ENCODE peak calls at places on chromosomes 16 and 17, in eight cellular contexts. W is stimulated activated naive CD8-positive, alpha-beta T cell treated with anti-CD3 and anti-CD28 coated beads, Interleukin-15, Interleukin-2, amounts not matched to agents 100 U/mL and 50 U/mL, for 24 hours; G is central memory CD4-positive, alpha-beta T cell; N is ascending aorta; Y is NCI-H1417; U is lower lobe of right lung; J is astrocyte of the cerebellum; K is upper lobe of right lung. I is an unnamed sample.

GRCh38 chr17:47844814-47845453 is 3.9 kb upstream of the SCRN2 start:
- DNase-seq in U (no peak), N (no peak), Y (no peak), W (no peak), K (no peak), J (no peak), G (no peak), I (no peak)

GRCh38 chr17:8825802-8826201 is 26.6 kb upstream of the MFSD6L start:
- DNase-seq in G (no peak), K (no peak), Y (no peak), U (no peak), W (no peak), N (peak; percentile 4), J (no peak), I (no peak)

GRCh38 chr17:39270923-39271322 is 45.2 kb upstream of the STAC2 start:
- DNase-seq in U (no peak), Y (no peak), G (no peak), J (peak; percentile 11), N (no peak), K (no peak), W (no peak), I (peak; percentile 62)

GRCh38 chr17:76132574-76133338 is 8.3 kb downstream of the FOXJ1 start:
- DNase-seq in Y (peak; percentile 20), G (no peak), U (peak; percentile 82), W (no peak), K (peak; percentile 88), J (no peak), N (no peak), I (no peak)

GRCh38 chr17:16935786-16936185 is 36.1 kb downstream of the TNFRSF13B start:
- DNase-seq in W (no peak), U (no peak), K (no peak), G (no peak), N (peak; percentile 43), J (no peak), Y (no peak), I (no peak)

GRCh38 chr17:43671075-43671692 is 9.5 kb upstream of the MEOX1 start:
- DNase-seq in G (no peak), Y (no peak), N (no peak), J (no peak), K (no peak), U (no peak), W (no peak), I (peak; percentile 67)

GRCh38 chr17:41440531-41441033 is at the start of gene KRT38:
- DNase-seq in K (no peak), Y (no peak), J (no peak), N (no peak), G (no peak), W (no peak), U (no peak), I (no peak)

GRCh38 chr16:75733305-75734141 is 7.2 kb upstream of the CPHXL start:
- DNase-seq in W (no peak), U (no peak), N (peak; percentile 69), Y (peak; percentile 9), K (no peak), J (peak; percentile 99), G (no peak), I (peak; percentile 30)

GRCh38 chr16:30054959-30055553 is 10.5 kb upstream of the ALDOA start:
- DNase-seq in G (peak; percentile 35), J (no peak), K (peak; percentile 73), Y (no peak), U (peak; percentile 56), W (peak; percentile 76), N (no peak), I (no peak)

GRCh38 chr16:64450170-64450569 is 671.7 kb downstream of the CDH11 start:
- DNase-seq in W (no peak), J (no peak), N (no peak), U (no peak), K (no peak), G (no peak), Y (no peak), I (peak; percentile 31)

GRCh38 chr17:68847711-68848110 is 107.5 kb downstream of the ABCA8 start:
- DNase-seq in J (no peak), N (no peak), U (no peak), K (no peak), W (no peak), G (no peak), Y (peak; percentile 14), I (no peak)

GRCh38 chr16:12618515-12618914 is 185.2 kb downstream of the CPPED1 start:
- DNase-seq in G (no peak), Y (no peak), U (no peak), K (no peak), J (no peak), W (no peak), N (no peak), I (no peak)

GRCh38 chr17:49717371-49717841 is 9.6 kb upstream of the SLC35B1 start:
- DNase-seq in W (peak; percentile 46), N (no peak), K (no peak), Y (no peak), G (no peak), J (no peak), U (no peak), I (no peak)

GRCh38 chr17:42362245-42362961 is 25.8 kb downstream of the STAT3 start:
- DNase-seq in Y (peak; percentile 16), G (no peak), U (peak; percentile 55), J (no peak), N (peak; percentile 61), W (no peak), K (peak; percentile 66), I (no peak)

GRCh38 chr16:3959148-3959547 is 78.6 kb upstream of the CREBBP start:
- DNase-seq in W (no peak), K (no peak), G (no peak), J (no peak), N (no peak), Y (no peak), U (peak; percentile 64), I (no peak)

GRCh38 chr16:12323007-12323699 is 346.6 kb downstream of the SNX29 start:
- DNase-seq in Y (no peak), U (no peak), K (no peak), J (no peak), W (peak; percentile 51), N (no peak), G (peak; percentile 34), I (no peak)

GRCh38 chr17:2965621-2966275 is 97.7 kb downstream of the OR1D5 start:
- DNase-seq in N (no peak), W (no peak), J (no peak), K (peak; percentile 70), G (no peak), U (peak; percentile 59), Y (no peak), I (no peak)

GRCh38 chr16:51243836-51244483 is 92.9 kb upstream of the SALL1 start:
- DNase-seq in Y (no peak), U (no peak), N (no peak), J (no peak), G (no peak), K (no peak), W (no peak), I (no peak)

GRCh38 chr17:66676421-66676820 is 158.5 kb upstream of the CACNG5 start:
- DNase-seq in N (no peak), J (no peak), W (no peak), K (peak; percentile 88), U (peak; percentile 84), G (no peak), Y (no peak), I (no peak)

GRCh38 chr17:60941028-60941427 is 263.4 kb downstream of the BCAS3 start:
- DNase-seq in G (no peak), J (peak; percentile 88), U (no peak), N (peak; percentile 90), Y (no peak), W (no peak), K (no peak), I (peak; percentile 94)

GRCh38 chr16:89172901-89173628 is 1.5 kb downstream of the CDH15 start:
- DNase-seq in Y (no peak), J (no peak), K (no peak), G (no peak), W (no peak), U (no peak), N (no peak), I (peak; percentile 25)

GRCh38 chr16:49282690-49283375 is 1.2 kb upstream of the CBLN1 start:
- DNase-seq in U (no peak), Y (peak; percentile 71), K (no peak), N (no peak), J (no peak), W (no peak), G (no peak), I (no peak)

GRCh38 chr16:86363057-86363490 is 147.3 kb upstream of the FOXF1 start:
- DNase-seq in Y (no peak), K (no peak), G (no peak), J (peak; percentile 95), N (no peak), U (no peak), W (no peak), I (peak; percentile 92)

GRCh38 chr16:87133112-87133850 is 183.9 kb downstream of the C16orf95 start:
- DNase-seq in K (peak; percentile 38), N (peak; percentile 52), U (no peak), Y (no peak), W (no peak), J (no peak), G (no peak), I (no peak)

GRCh38 chr16:1823821-1824220 is 2.8 kb downstream of the HAGH start:
- DNase-seq in W (peak; percentile 28), J (no peak), N (no peak), K (no peak), G (no peak), U (no peak), Y (no peak), I (peak; percentile 34)

GRCh38 chr16:77946834-77947233 is 75.5 kb upstream of the CLEC3A start:
- DNase-seq in K (no peak), G (no peak), N (no peak), Y (no peak), J (no peak), W (no peak), U (no peak), I (no peak)

GRCh38 chr17:46163929-46164594 is 29.2 kb downstream of the KANSL1 start:
- DNase-seq in K (no peak), W (no peak), U (no peak), Y (no peak), N (no peak), G (no peak), J (no peak), I (no peak)

GRCh38 chr16:82960923-82961322 is 334.2 kb downstream of the CDH13 start:
- DNase-seq in Y (no peak), K (no peak), W (no peak), J (no peak), N (no peak), G (no peak), U (no peak), I (no peak)

GRCh38 chr17:50129946-50130777 is at the start of gene SAMD14:
- DNase-seq in J (no peak), N (no peak), K (peak; percentile 69), W (peak; percentile 43), G (peak; percentile 56), Y (no peak), U (no peak), I (no peak)

GRCh38 chr16:74035816-74036215 is 260.8 kb upstream of the PSMD7 start:
- DNase-seq in J (no peak), Y (no peak), K (no peak), U (no peak), N (no peak), W (no peak), G (no peak), I (no peak)

GRCh38 chr17:50903604-50904521 is 37.7 kb upstream of the TOB1 start:
- DNase-seq in W (peak; percentile 58), U (no peak), K (no peak), J (no peak), Y (no peak), N (no peak), G (peak; percentile 72), I (peak; percentile 37)

GRCh38 chr17:12665263-12666210 is at the start of gene MYOCD:
- DNase-seq in J (no peak), U (peak; percentile 45), W (peak; percentile 3), N (peak; percentile 88), Y (no peak), K (peak; percentile 65), G (no peak), I (no peak)

GRCh38 chr16:9092963-9093477 is 1.6 kb downstream of the HAPSTR1 start:
- DNase-seq in U (peak; percentile 54), J (no peak), W (peak; percentile 43), Y (peak; percentile 26), G (no peak), K (peak; percentile 67), N (no peak), I (no peak)

GRCh38 chr16:67166035-67166882 is 1.7 kb downstream of the HSF4 start:
- DNase-seq in N (no peak), Y (no peak), K (no peak), U (no peak), G (no peak), J (no peak), W (no peak), I (no peak)